ENCODE peak calls at places on chromosomes 5 and 9, in seven cellular contexts. One of them, this sample, is unnamed.

GRCh38 chr9:138103111-138103823 is 225.7 kb downstream of the CACNA1B start:
- DNase-seq in activated CD8-positive, alpha-beta memory T cell treated with anti-CD3 and anti-CD28 coated beads for 4 hours: no peak
- DNase-seq in stimulated activated naive CD8-positive, alpha-beta T cell treated with anti-CD3 and anti-CD28 coated beads, Interleukin-15, Interleukin-2, amounts not matched to agents 100 U/mL and 50 U/mL, for 24 hours: no peak
- DNase-seq in OCI-LY7: no peak
- DNase-seq in ACHN: no peak
- DNase-seq in WTC11: no peak
- DNase-seq in thyroid gland: no peak
- DNase-seq in this sample: no peak

GRCh38 chr5:33315170-33315569 is 125.6 kb upstream of the TARS1 start:
- DNase-seq in activated CD8-positive, alpha-beta memory T cell treated with anti-CD3 and anti-CD28 coated beads for 4 hours: no peak
- DNase-seq in stimulated activated naive CD8-positive, alpha-beta T cell treated with anti-CD3 and anti-CD28 coated beads, Interleukin-15, Interleukin-2, amounts not matched to agents 100 U/mL and 50 U/mL, for 24 hours: no peak
- DNase-seq in OCI-LY7: no peak
- DNase-seq in ACHN: no peak
- DNase-seq in WTC11: no peak
- DNase-seq in thyroid gland: no peak
- DNase-seq in this sample: no peak

GRCh38 chr5:10370931-10371330 is 17.4 kb downstream of the MARCHF6 start:
- DNase-seq in activated CD8-positive, alpha-beta memory T cell treated with anti-CD3 and anti-CD28 coated beads for 4 hours: no peak
- DNase-seq in stimulated activated naive CD8-positive, alpha-beta T cell treated with anti-CD3 and anti-CD28 coated beads, Interleukin-15, Interleukin-2, amounts not matched to agents 100 U/mL and 50 U/mL, for 24 hours: no peak
- DNase-seq in OCI-LY7: no peak
- DNase-seq in ACHN: no peak
- DNase-seq in WTC11: no peak
- DNase-seq in thyroid gland: no peak
- DNase-seq in this sample: no peak

GRCh38 chr9:77097335-77097734 is 77.9 kb downstream of the FOXB2 start:
- DNase-seq in activated CD8-positive, alpha-beta memory T cell treated with anti-CD3 and anti-CD28 coated beads for 4 hours: no peak
- DNase-seq in stimulated activated naive CD8-positive, alpha-beta T cell treated with anti-CD3 and anti-CD28 coated beads, Interleukin-15, Interleukin-2, amounts not matched to agents 100 U/mL and 50 U/mL, for 24 hours: no peak
- DNase-seq in OCI-LY7: no peak
- DNase-seq in ACHN: no peak
- DNase-seq in WTC11: no peak
- DNase-seq in thyroid gland: no peak
- DNase-seq in this sample: no peak

GRCh38 chr5:57221049-57221568 is 47.2 kb downstream of the GPBP1 start:
- DNase-seq in activated CD8-positive, alpha-beta memory T cell treated with anti-CD3 and anti-CD28 coated beads for 4 hours: no peak
- DNase-seq in stimulated activated naive CD8-positive, alpha-beta T cell treated with anti-CD3 and anti-CD28 coated beads, Interleukin-15, Interleukin-2, amounts not matched to agents 100 U/mL and 50 U/mL, for 24 hours: no peak
- DNase-seq in OCI-LY7: peak
- DNase-seq in ACHN: peak
- DNase-seq in WTC11: no peak
- DNase-seq in thyroid gland: no peak
- DNase-seq in this sample: no peak

GRCh38 chr9:109251080-109251775 is 69.6 kb downstream of the EPB41L4B start:
- DNase-seq in activated CD8-positive, alpha-beta memory T cell treated with anti-CD3 and anti-CD28 coated beads for 4 hours: no peak
- DNase-seq in stimulated activated naive CD8-positive, alpha-beta T cell treated with anti-CD3 and anti-CD28 coated beads, Interleukin-15, Interleukin-2, amounts not matched to agents 100 U/mL and 50 U/mL, for 24 hours: no peak
- DNase-seq in OCI-LY7: no peak
- DNase-seq in ACHN: no peak
- DNase-seq in WTC11: no peak
- DNase-seq in thyroid gland: peak
- DNase-seq in this sample: no peak

GRCh38 chr5:135221187-135221473 is 177.9 kb downstream of the MACROH2A1 start:
- DNase-seq in activated CD8-positive, alpha-beta memory T cell treated with anti-CD3 and anti-CD28 coated beads for 4 hours: no peak
- DNase-seq in stimulated activated naive CD8-positive, alpha-beta T cell treated with anti-CD3 and anti-CD28 coated beads, Interleukin-15, Interleukin-2, amounts not matched to agents 100 U/mL and 50 U/mL, for 24 hours: no peak
- DNase-seq in OCI-LY7: no peak
- DNase-seq in ACHN: no peak
- DNase-seq in WTC11: no peak
- DNase-seq in thyroid gland: no peak
- DNase-seq in this sample: no peak

GRCh38 chr5:73120222-73121108 is at the start of gene TMEM171:
- DNase-seq in activated CD8-positive, alpha-beta memory T cell treated with anti-CD3 and anti-CD28 coated beads for 4 hours: no peak
- DNase-seq in stimulated activated naive CD8-positive, alpha-beta T cell treated with anti-CD3 and anti-CD28 coated beads, Interleukin-15, Interleukin-2, amounts not matched to agents 100 U/mL and 50 U/mL, for 24 hours: no peak
- DNase-seq in OCI-LY7: no peak
- DNase-seq in ACHN: peak
- DNase-seq in WTC11: peak
- DNase-seq in thyroid gland: peak
- DNase-seq in this sample: no peak

GRCh38 chr5:9358961-9359686 is 186.8 kb downstream of the SEMA5A start:
- DNase-seq in activated CD8-positive, alpha-beta memory T cell treated with anti-CD3 and anti-CD28 coated beads for 4 hours: no peak
- DNase-seq in stimulated activated naive CD8-positive, alpha-beta T cell treated with anti-CD3 and anti-CD28 coated beads, Interleukin-15, Interleukin-2, amounts not matched to agents 100 U/mL and 50 U/mL, for 24 hours: no peak
- DNase-seq in OCI-LY7: no peak
- DNase-seq in ACHN: peak
- DNase-seq in WTC11: no peak
- DNase-seq in thyroid gland: no peak
- DNase-seq in this sample: no peak

GRCh38 chr9:128116104-128117083 is 11.1 kb downstream of the PTGES2 start:
- DNase-seq in activated CD8-positive, alpha-beta memory T cell treated with anti-CD3 and anti-CD28 coated beads for 4 hours: no peak
- DNase-seq in stimulated activated naive CD8-positive, alpha-beta T cell treated with anti-CD3 and anti-CD28 coated beads, Interleukin-15, Interleukin-2, amounts not matched to agents 100 U/mL and 50 U/mL, for 24 hours: no peak
- DNase-seq in OCI-LY7: no peak
- DNase-seq in ACHN: no peak
- DNase-seq in WTC11: no peak
- DNase-seq in thyroid gland: no peak
- DNase-seq in this sample: no peak

GRCh38 chr5:912356-913091 is 19.8 kb downstream of the TRIP13 start:
- DNase-seq in activated CD8-positive, alpha-beta memory T cell treated with anti-CD3 and anti-CD28 coated beads for 4 hours: peak
- DNase-seq in stimulated activated naive CD8-positive, alpha-beta T cell treated with anti-CD3 and anti-CD28 coated beads, Interleukin-15, Interleukin-2, amounts not matched to agents 100 U/mL and 50 U/mL, for 24 hours: peak
- DNase-seq in OCI-LY7: peak
- DNase-seq in ACHN: peak
- DNase-seq in WTC11: no peak
- DNase-seq in thyroid gland: no peak
- DNase-seq in this sample: no peak

GRCh38 chr9:4114569-4115505 is 185.0 kb downstream of the GLIS3 start:
- DNase-seq in activated CD8-positive, alpha-beta memory T cell treated with anti-CD3 and anti-CD28 coated beads for 4 hours: no peak
- DNase-seq in stimulated activated naive CD8-positive, alpha-beta T cell treated with anti-CD3 and anti-CD28 coated beads, Interleukin-15, Interleukin-2, amounts not matched to agents 100 U/mL and 50 U/mL, for 24 hours: no peak
- DNase-seq in OCI-LY7: no peak
- DNase-seq in ACHN: peak
- DNase-seq in WTC11: no peak
- DNase-seq in thyroid gland: no peak
- DNase-seq in this sample: no peak